ENCODE peak calls at places on chromosomes 3 and 15, in six cellular contexts. W is CD14-positive monocyte, F is keratinocyte, C is RWPE1, J is progenitor cell of endocrine pancreas, P is transverse colon. R is an unnamed sample.

GRCh38 chr15:37101634-37102314 is 1.4 kb upstream of the MEIS2 start:
- DNase-seq in W (no peak), P (peak), C (peak), J (peak), F (no peak), R (peak)

GRCh38 chr3:127043731-127044510 is 61.0 kb downstream of the PLXNA1 start:
- DNase-seq in C (no peak), W (no peak), F (no peak), P (no peak), J (no peak), R (peak)

GRCh38 chr3:356947-357346 is 160.4 kb downstream of the CHL1 start:
- DNase-seq in J (no peak), P (peak), F (no peak), W (no peak), C (no peak), R (no peak)

GRCh38 chr3:112042842-112043280 is 8.3 kb downstream of the TMPRSS7 start:
- DNase-seq in P (peak), F (no peak), W (no peak), J (no peak), C (no peak), R (no peak)

GRCh38 chr15:39426552-39427532 is 154.0 kb upstream of the THBS1 start:
- DNase-seq in J (no peak), P (peak), C (no peak), F (no peak), W (peak), R (peak)

GRCh38 chr15:56040081-56041035 is 46.9 kb upstream of the NEDD4 start:
- DNase-seq in W (no peak), C (peak), F (peak), J (no peak), P (peak), R (peak)

GRCh38 chr3:188830955-188831354 is 340.8 kb upstream of the TPRG1 start:
- DNase-seq in F (no peak), C (no peak), P (no peak), J (no peak), W (peak), R (no peak)

GRCh38 chr3:14404396-14405119 is 2.2 kb downstream of the SLC6A6 start:
- DNase-seq in J (no peak), C (no peak), P (no peak), F (no peak), W (no peak), R (no peak)

GRCh38 chr15:31477851-31478250 is 151.2 kb downstream of the KLF13 start:
- DNase-seq in C (no peak), W (no peak), F (no peak), J (no peak), P (peak), R (no peak)

GRCh38 chr3:74651239-74651638 is 36.8 kb upstream of the CNTN3 start:
- DNase-seq in C (no peak), J (no peak), W (no peak), F (no peak), P (no peak), R (no peak)

GRCh38 chr3:194161181-194162045 is 25.5 kb downstream of the HES1 start:
- DNase-seq in P (no peak), C (no peak), W (no peak), J (peak), F (no peak), R (peak)

GRCh38 chr15:23397779-23398178 is 43.2 kb downstream of the GOLGA8S start:
- DNase-seq in C (no peak), P (no peak), W (no peak), F (no peak), J (no peak), R (no peak)

GRCh38 chr3:72088486-72089025 is 303.6 kb upstream of the PROK2 start:
- DNase-seq in F (no peak), W (no peak), P (no peak), J (no peak), C (no peak), R (no peak)

GRCh38 chr3:194136519-194137313 is 768 bp downstream of the HES1 start:
- DNase-seq in W (peak), J (no peak), C (no peak), P (peak), F (no peak), R (peak)

GRCh38 chr15:66670698-66671580 is 31.1 kb upstream of the SMAD6 start:
- DNase-seq in F (peak), W (no peak), P (peak), J (no peak), C (peak), R (peak)

GRCh38 chr3:21017115-21017852 is 733.7 kb downstream of the ZNF385D start:
- DNase-seq in W (no peak), P (no peak), F (no peak), J (no peak), C (peak), R (no peak)
- TF ChIP-seq CTCF in W (no peak), P (no peak), F (no peak), J (peak), C (no peak), R (no peak)

GRCh38 chr15:43185161-43186002 is at the start of gene CCNDBP1:
- DNase-seq in C (peak), P (peak), F (peak), W (peak), J (peak), R (peak)
- TF ChIP-seq CTCF in C (peak), P (peak), F (peak), W (peak), J (peak), R (peak)

DNA sequence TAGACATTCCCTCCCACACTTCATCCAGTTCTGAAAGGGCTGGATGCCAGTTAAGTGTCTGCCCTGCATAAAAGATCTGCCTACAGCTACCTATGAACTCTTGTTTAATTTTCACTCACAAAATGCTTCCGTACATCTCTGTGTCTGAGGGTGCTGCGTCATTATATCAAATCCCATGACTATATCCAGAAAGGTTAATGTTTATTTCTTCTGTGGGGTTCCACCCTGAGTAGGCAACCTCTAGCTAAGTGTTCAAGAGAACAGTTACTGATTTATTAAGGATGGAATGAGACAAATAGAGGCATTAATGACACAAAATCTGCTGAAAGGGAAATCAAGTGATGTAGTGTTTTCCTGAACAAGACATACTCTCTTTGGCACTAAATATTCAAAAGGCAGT is 220.2 kb downstream of the MTHFS start:
- DNase-seq in W (no peak), P (no peak), J (no peak), C (no peak), F (no peak), R (no peak)
- TF ChIP-seq CTCF in W (no peak), P (no peak), J (no peak), C (no peak), F (no peak), R (no peak)

DNA sequence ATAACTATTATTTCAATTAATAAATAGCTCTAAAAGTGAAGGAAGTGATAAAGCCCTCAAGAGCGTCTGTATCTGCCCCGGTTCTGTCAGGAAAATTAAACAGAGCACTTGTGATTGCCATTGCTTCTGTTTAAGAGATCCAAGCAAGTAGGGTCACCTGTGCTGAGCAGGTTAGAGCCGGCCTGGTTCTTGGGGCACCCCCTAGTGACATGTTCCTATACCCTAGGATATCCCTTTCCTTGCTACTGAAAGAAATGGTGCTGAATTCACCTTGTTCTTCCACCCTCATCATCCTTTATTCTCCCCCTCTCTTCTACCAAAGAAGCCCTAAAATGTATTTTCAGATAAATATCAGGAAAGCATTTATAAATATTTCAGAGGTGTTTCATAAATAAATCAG is 323.5 kb downstream of the RORA start:
- DNase-seq in J (no peak), P (peak), W (no peak), C (no peak), F (no peak), R (peak)
- TF ChIP-seq CTCF in J (peak), P (no peak), W (no peak), C (no peak), F (peak), R (no peak)

DNA sequence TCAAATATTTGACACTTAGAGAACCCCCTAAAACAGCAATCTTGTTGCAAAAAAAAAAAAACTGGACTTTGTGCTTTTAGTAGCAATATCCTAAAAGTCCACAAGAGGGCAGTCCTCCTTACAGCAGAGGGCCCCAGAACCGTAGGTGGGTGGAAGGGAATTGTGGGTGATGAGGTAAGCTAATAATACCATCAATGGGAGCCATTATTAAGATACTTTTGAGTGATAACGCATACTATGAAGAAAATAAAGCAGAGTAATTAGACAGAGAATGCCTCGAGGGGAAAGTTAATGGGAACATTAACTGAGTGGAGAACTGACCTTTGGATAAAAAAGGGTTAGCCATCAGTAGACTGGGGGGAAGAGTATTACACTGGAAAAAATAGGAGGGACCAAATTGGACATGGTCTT is 229.9 kb downstream of the THRB start:
- DNase-seq in P (no peak), F (no peak), J (no peak), C (peak), W (no peak), R (peak)
- TF ChIP-seq CTCF in P (peak), F (peak), J (peak), C (peak), W (peak), R (peak)

DNA sequence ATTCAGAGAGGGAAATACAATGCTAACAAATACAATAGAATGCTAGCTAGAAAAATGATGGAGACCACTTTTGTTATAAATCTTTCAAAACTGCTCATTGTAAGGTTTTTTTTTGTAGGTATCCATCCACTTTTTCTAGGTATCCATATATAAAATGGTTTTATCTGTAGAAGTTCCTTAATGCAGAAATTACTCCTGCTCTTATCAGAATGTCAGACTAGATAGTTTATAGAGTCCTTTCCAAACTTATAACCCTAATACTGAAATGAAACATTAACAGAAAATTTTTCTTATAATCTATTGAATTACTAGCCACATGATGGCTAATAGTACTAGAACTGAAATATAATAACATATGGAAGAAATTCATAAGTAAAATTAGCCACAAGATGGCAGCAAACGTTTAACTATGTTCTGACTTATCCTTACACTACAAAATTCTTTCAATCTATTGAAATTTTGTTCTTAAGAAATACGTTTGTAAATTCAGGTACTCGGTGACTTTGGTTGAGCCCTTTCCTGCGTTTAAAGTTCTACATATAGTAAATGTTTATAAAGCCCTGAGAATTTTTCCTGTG is 58.5 kb downstream of the ECT2 start:
- DNase-seq in J (no peak), P (no peak), F (peak), C (no peak), W (no peak), R (no peak)
- TF ChIP-seq CTCF in J (peak), P (peak), F (no peak), C (peak), W (peak), R (no peak)

DNA sequence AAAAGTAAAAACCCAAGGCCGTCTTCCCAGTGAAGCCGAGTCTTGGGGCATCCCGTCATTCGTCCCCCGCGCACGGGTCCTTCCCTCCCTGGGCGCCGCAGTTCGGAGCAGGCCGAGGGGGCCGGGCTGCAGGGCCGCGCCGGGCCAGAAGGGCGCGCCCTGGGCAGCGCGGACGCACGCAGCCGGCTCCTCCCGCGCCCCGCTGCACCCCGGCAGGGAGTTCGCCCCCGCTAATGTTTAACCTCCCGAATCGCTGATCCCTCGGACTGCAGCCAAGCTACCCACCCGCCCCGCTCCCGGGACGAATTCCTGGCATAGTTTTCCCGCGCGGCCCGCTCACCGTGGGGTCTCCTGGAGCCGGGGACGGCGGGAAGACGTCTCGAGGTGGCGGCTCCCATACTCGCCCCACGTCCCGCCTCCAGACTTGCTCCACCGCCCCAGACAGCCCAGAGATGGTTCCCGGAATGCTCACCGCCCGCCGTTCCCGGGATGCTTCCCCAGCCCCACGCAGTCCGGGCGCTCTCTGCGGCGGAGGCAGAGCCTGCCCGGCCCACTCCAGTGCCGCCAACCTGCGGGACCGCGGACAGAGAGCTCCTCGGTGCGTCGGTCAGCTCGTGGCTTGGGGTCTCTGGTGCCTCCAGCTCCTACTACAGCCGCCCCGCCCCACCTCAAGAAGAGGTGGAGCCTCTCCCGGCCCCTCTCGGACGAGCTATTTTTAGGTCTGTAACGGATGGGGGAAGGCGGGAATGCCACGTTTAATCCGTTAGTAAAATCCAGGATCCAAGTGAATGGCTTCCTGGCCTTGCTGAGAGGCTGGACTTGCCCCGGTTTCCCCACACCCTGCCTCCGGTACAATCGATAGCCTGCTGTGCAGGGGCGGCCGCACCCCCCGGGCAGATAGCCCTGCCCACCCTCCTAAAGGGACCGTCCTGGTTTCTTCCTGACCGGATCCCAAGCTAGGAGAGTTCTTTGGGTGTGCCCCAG is at the start of gene DZIP1L:
- DNase-seq in J (peak), C (peak), W (no peak), F (no peak), P (peak), R (peak)
- TF ChIP-seq CTCF in J (peak), C (peak), W (peak), F (no peak), P (peak), R (no peak)

DNA sequence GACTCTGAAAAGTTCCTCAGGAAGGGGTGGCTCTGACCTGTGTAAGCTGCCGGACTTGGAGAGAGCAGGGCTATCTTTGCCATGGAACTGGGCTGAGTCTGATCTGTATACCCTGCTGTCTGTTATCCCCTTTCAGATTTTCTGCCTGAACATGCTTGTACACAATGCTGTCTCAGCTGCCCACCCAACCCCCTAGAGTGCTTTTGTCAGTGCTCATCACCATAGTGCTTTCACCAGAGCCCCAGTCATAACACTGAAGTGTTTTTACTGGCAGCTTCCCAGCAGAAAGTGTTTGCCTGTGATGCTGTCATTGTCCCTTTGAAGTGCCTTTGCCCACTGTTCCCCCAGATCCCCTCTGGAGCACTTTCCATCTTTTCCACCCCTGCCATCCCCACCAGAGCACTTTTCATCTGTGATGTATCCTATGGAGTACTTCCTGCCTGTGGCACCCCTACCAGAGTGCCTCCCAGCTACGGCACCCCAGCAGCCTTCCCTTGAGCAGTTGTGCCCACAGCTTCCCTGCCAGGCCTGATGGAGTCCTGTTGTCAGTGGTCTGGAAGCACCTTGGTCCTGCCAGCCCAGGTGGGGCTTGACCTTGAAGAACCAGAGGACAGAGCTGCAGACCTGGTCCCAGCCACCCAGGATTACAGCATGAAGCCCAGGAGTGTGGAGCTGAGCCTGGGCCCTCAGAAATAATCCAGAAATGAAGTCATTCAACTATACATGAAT is 397.7 kb downstream of the DIPK2A start:
- DNase-seq in J (no peak), C (no peak), F (no peak), P (no peak), W (no peak), R (no peak)
- TF ChIP-seq CTCF in J (no peak), C (no peak), F (no peak), P (no peak), W (no peak), R (no peak)